ENCODE peak calls at places on chromosomes 4 and X, in four cellular contexts. One of them, this sample, is unnamed.

GRCh38 chrX:109773374-109773773 is 40.3 kb upstream of the ACSL4 start:
- DNase-seq in GM12878: no peak
- DNase-seq in H1: no peak
- DNase-seq in HepG2: no peak
- DNase-seq in this sample: no peak

GRCh38 chr4:57080781-57081650 is 29.2 kb downstream of the IGFBP7 start:
- DNase-seq in GM12878: no peak
- DNase-seq in H1: no peak
- DNase-seq in HepG2: peak
- DNase-seq in this sample: no peak

GRCh38 chrX:39855748-39856129 is 242.0 kb downstream of the BCOR start:
- DNase-seq in GM12878: peak
- DNase-seq in H1: no peak
- DNase-seq in HepG2: no peak
- DNase-seq in this sample: no peak

GRCh38 chr4:134544303-134544761 is 342.7 kb upstream of the PABPC4L start:
- DNase-seq in GM12878: no peak
- DNase-seq in H1: no peak
- DNase-seq in HepG2: no peak
- DNase-seq in this sample: no peak

GRCh38 chrX:113514906-113515305 is 674.3 kb upstream of the AMOT start:
- DNase-seq in GM12878: no peak
- DNase-seq in H1: no peak
- DNase-seq in HepG2: peak
- DNase-seq in this sample: peak

GRCh38 chr4:173478136-173478860 is 51.7 kb downstream of the HAND2 start:
- DNase-seq in GM12878: no peak
- DNase-seq in H1: no peak
- DNase-seq in HepG2: no peak
- DNase-seq in this sample: no peak

GRCh38 chrX:129744881-129745321 is 6.1 kb downstream of the XPNPEP2 start:
- DNase-seq in GM12878: no peak
- DNase-seq in H1: no peak
- DNase-seq in HepG2: no peak
- DNase-seq in this sample: no peak

GRCh38 chrX:9997524-9997923 is 30.4 kb downstream of the CLDN34 start:
- DNase-seq in GM12878: peak
- DNase-seq in H1: no peak
- DNase-seq in HepG2: no peak
- DNase-seq in this sample: no peak

GRCh38 chr4:188387134-188387791 is 248.0 kb downstream of the TRIML1 start:
- DNase-seq in GM12878: no peak
- DNase-seq in H1: no peak
- DNase-seq in HepG2: no peak
- DNase-seq in this sample: no peak

GRCh38 chr4:184746532-184746870 is 12.6 kb upstream of the CENPU start:
- DNase-seq in GM12878: no peak
- DNase-seq in H1: no peak
- DNase-seq in HepG2: no peak
- DNase-seq in this sample: no peak

GRCh38 chrX:83419030-83419792 is 88.9 kb upstream of the POU3F4 start:
- DNase-seq in GM12878: no peak
- DNase-seq in H1: no peak
- DNase-seq in HepG2: no peak
- DNase-seq in this sample: no peak

GRCh38 chr4:178823673-178824072 is 1381.4 kb upstream of the AGA start:
- DNase-seq in GM12878: no peak
- DNase-seq in H1: no peak
- DNase-seq in HepG2: no peak
- DNase-seq in this sample: no peak

GRCh38 chrX:15567886-15568616 is 32.7 kb downstream of the ACE2 start:
- DNase-seq in GM12878: no peak
- DNase-seq in H1: no peak
- DNase-seq in HepG2: peak
- DNase-seq in this sample: no peak

GRCh38 chr4:153257151-153257620 is 52.9 kb downstream of the TRIM2 start:
- DNase-seq in GM12878: no peak
- DNase-seq in H1: no peak
- DNase-seq in HepG2: no peak
- DNase-seq in this sample: no peak

GRCh38 chr4:52619591-52619931 is 39.5 kb downstream of the USP46 start:
- DNase-seq in GM12878: no peak
- DNase-seq in H1: no peak
- DNase-seq in HepG2: no peak
- DNase-seq in this sample: no peak

GRCh38 chrX:40807384-40807783 is 72.0 kb upstream of the MED14 start:
- DNase-seq in GM12878: no peak
- DNase-seq in H1: no peak
- DNase-seq in HepG2: no peak
- DNase-seq in this sample: no peak

GRCh38 chrX:103250977-103251376 is 4.0 kb downstream of the TCEAL8 start:
- DNase-seq in GM12878: no peak
- DNase-seq in H1: no peak
- DNase-seq in HepG2: no peak
- DNase-seq in this sample: no peak

GRCh38 chr4:87633239-87633638 is 16.8 kb upstream of the DMP1 start:
- DNase-seq in GM12878: no peak
- DNase-seq in H1: no peak
- DNase-seq in HepG2: no peak
- DNase-seq in this sample: no peak

GRCh38 chr4:5524900-5525299 is 183.5 kb downstream of the EVC2 start:
- DNase-seq in GM12878: no peak
- DNase-seq in H1: no peak
- DNase-seq in HepG2: no peak
- DNase-seq in this sample: no peak

GRCh38 chrX:152927858-152928760 is 30.2 kb downstream of the ZNF185 start:
- DNase-seq in GM12878: no peak
- DNase-seq in H1: no peak
- DNase-seq in HepG2: no peak
- DNase-seq in this sample: no peak

GRCh38 chrX:53711446-53711845 is 24.9 kb upstream of the HUWE1 start:
- DNase-seq in GM12878: no peak
- DNase-seq in H1: no peak
- DNase-seq in HepG2: no peak
- DNase-seq in this sample: no peak

GRCh38 chr4:2291705-2292651 is 30.1 kb upstream of the MXD4 start:
- DNase-seq in GM12878: no peak
- DNase-seq in H1: no peak
- DNase-seq in HepG2: no peak
- DNase-seq in this sample: no peak

GRCh38 chr4:69799337-69799736 is 38.9 kb upstream of the SULT1B1 start:
- DNase-seq in GM12878: no peak
- DNase-seq in H1: no peak
- DNase-seq in HepG2: no peak
- DNase-seq in this sample: no peak

GRCh38 chr4:93373893-93374860 is 454.4 kb upstream of the ATOH1 start:
- DNase-seq in GM12878: no peak
- DNase-seq in H1: no peak
- DNase-seq in HepG2: no peak
- DNase-seq in this sample: no peak

GRCh38 chr4:627751-628150 is 2.4 kb downstream of the PDE6B start:
- DNase-seq in GM12878: no peak
- DNase-seq in H1: no peak
- DNase-seq in HepG2: no peak
- DNase-seq in this sample: no peak

GRCh38 chr4:2930135-2930805 is 32.9 kb downstream of the NOP14 start:
- DNase-seq in GM12878: no peak
- DNase-seq in H1: no peak
- DNase-seq in HepG2: peak
- DNase-seq in this sample: no peak

GRCh38 chr4:151921371-151921770 is 160.6 kb upstream of the GATB start:
- DNase-seq in GM12878: no peak
- DNase-seq in H1: no peak
- DNase-seq in HepG2: no peak
- DNase-seq in this sample: no peak

GRCh38 chrX:107542500-107542899 is 85.8 kb upstream of the PRPS1 start:
- DNase-seq in GM12878: no peak
- DNase-seq in H1: no peak
- DNase-seq in HepG2: peak
- DNase-seq in this sample: no peak

GRCh38 chr4:154569584-154569983 is 6.8 kb downstream of the FGB start:
- DNase-seq in GM12878: no peak
- DNase-seq in H1: no peak
- DNase-seq in HepG2: no peak
- DNase-seq in this sample: no peak
- H3K4me3 ChIP-seq in GM12878: no peak
- H3K4me3 ChIP-seq in H1: no peak
- H3K4me3 ChIP-seq in HepG2: no peak
- H3K4me3 ChIP-seq in this sample: no peak

DNA sequence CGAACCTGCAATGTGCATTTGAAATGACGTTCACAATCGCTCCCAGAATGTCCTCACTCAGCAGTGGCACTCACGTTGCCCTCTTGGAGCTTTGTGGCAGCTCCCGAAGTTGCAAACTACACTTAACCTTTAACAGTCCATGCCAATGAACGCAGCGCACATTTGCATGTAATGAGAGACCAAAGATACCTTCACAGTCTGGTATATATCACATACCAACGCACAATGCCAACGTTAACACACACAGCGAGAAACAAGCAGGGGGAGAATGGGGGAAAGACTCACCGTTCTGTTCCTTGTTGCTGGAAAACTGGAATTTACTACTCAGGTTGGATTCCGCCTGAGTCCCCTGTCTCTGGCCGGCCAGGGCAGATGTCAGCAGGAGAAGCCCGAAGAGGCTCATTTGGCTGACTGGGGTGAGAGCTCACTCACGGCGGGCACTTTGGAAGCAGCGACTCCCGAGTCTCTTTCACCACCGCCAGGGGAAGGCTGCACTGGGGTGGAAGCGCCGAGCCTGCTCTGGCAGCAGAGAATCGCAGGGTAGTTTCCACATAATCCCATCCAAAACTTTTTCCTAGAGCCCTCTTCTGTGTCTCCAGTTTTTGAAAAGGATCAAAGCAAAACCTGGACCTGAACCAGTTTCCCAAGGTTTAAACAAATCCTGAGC is 965 bp downstream of the PDGFC start:
- DNase-seq in GM12878: no peak
- DNase-seq in H1: no peak
- DNase-seq in HepG2: peak
- DNase-seq in this sample: no peak
- TF ChIP-seq SUZ12 in GM12878: no peak
- TF ChIP-seq SUZ12 in H1: no peak
- TF ChIP-seq SUZ12 in HepG2: no peak
- TF ChIP-seq SUZ12 in this sample: no peak

DNA sequence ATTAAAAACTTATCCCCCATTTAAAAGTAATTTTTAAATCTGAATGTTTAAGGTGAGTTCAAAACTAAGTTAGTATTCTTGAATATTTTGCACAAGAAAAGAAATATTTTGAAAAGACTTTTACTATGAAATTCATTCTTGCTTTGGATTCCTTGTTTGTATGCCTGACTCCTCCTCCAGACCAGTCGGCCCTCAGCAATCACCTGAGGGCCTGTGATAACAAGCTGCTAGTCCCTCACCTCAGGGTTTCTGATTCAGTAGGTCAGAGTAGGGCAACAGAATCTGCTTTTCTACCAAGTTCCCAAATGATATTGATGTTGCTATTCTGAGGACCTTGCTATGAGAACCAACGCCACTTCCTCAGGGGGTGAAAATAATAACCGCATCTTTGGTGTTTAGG is 154.7 kb downstream of the CDS1 start:
- DNase-seq in GM12878: no peak
- DNase-seq in H1: no peak
- DNase-seq in HepG2: no peak
- DNase-seq in this sample: no peak
- TF ChIP-seq ZNF274 in GM12878: no peak
- TF ChIP-seq ZNF274 in H1: no peak
- TF ChIP-seq ZNF274 in HepG2: no peak
- TF ChIP-seq ZNF274 in this sample: no peak

GRCh38 chr4:141771889-141772830 is 135.8 kb downstream of the IL15 start:
- DNase-seq in GM12878: peak
- DNase-seq in H1: no peak
- DNase-seq in HepG2: no peak
- DNase-seq in this sample: no peak
- H3K4me3 ChIP-seq in GM12878: peak
- H3K4me3 ChIP-seq in H1: no peak
- H3K4me3 ChIP-seq in HepG2: no peak
- H3K4me3 ChIP-seq in this sample: no peak

GRCh38 chr4:6907658-6908191 is 1.9 kb upstream of the TBC1D14 start:
- DNase-seq in GM12878: no peak
- DNase-seq in H1: no peak
- DNase-seq in HepG2: no peak
- DNase-seq in this sample: no peak

GRCh38 chr4:6909113-6909969 is at the start of gene TBC1D14:
- DNase-seq in GM12878: no peak
- DNase-seq in H1: no peak
- DNase-seq in HepG2: peak
- DNase-seq in this sample: peak

GRCh38 chr4:6909970-6910339 is 329 bp downstream of the TBC1D14 start:
- DNase-seq in GM12878: no peak
- DNase-seq in H1: no peak
- DNase-seq in HepG2: no peak
- DNase-seq in this sample: no peak

GRCh38 chr4:6910340-6910959 is 824 bp downstream of the TBC1D14 start:
- DNase-seq in GM12878: no peak
- DNase-seq in H1: no peak
- DNase-seq in HepG2: no peak
- DNase-seq in this sample: no peak

GRCh38 chr4:6908397-6909112 is 1.1 kb upstream of the TBC1D14 start:
- DNase-seq in GM12878: no peak
- DNase-seq in H1: no peak
- DNase-seq in HepG2: no peak
- DNase-seq in this sample: no peak
- TF ChIP-seq SUZ12 in GM12878: no peak
- TF ChIP-seq SUZ12 in H1: no peak
- TF ChIP-seq SUZ12 in HepG2: no peak
- TF ChIP-seq SUZ12 in this sample: no peak

GRCh38 chr4:6948134-6948460 is 38.5 kb downstream of the TBC1D14 start:
- DNase-seq in GM12878: no peak
- DNase-seq in H1: no peak
- DNase-seq in HepG2: no peak
- DNase-seq in this sample: no peak

GRCh38 chr4:6955261-6955911 is 45.8 kb downstream of the TBC1D14 start:
- DNase-seq in GM12878: no peak
- DNase-seq in H1: no peak
- DNase-seq in HepG2: no peak
- DNase-seq in this sample: no peak

GRCh38 chr4:6953751-6954380 is 44.2 kb downstream of the TBC1D14 start:
- DNase-seq in GM12878: no peak
- DNase-seq in H1: no peak
- DNase-seq in HepG2: no peak
- DNase-seq in this sample: no peak

GRCh38 chr4:6956087-6956433 is 46.4 kb downstream of the TBC1D14 start:
- DNase-seq in GM12878: no peak
- DNase-seq in H1: no peak
- DNase-seq in HepG2: no peak
- DNase-seq in this sample: no peak

GRCh38 chr4:6951880-6952381 is 42.3 kb downstream of the TBC1D14 start:
- DNase-seq in GM12878: no peak
- DNase-seq in H1: no peak
- DNase-seq in HepG2: no peak
- DNase-seq in this sample: no peak
- TF ChIP-seq ZNF274 in GM12878: no peak
- TF ChIP-seq ZNF274 in H1: no peak
- TF ChIP-seq ZNF274 in HepG2: no peak
- TF ChIP-seq ZNF274 in this sample: no peak